ENCODE peak calls at places on chromosomes 13 and 19, in nine cellular contexts. One of them, this sample, is unnamed.

GRCh38 chr13:45812599-45813372 is 38.8 kb downstream of the SIAH3 start:
- DNase-seq in stromal cell of bone marrow: no peak
- DNase-seq in left cardiac atrium: no peak
- DNase-seq in WTC11: no peak
- DNase-seq in activated CD4-positive, CD25-positive, alpha-beta regulatory T cell: no peak
- DNase-seq in BJ: no peak
- DNase-seq in stimulated activated CD4-positive, alpha-beta T cell treated with anti-CD3 and anti-CD28 coated beads, Interleukin-2, amount 100 ng/mL, for 24 hours: no peak
- DNase-seq in T-helper 17 cell: no peak
- DNase-seq in cardiac muscle cell: no peak
- DNase-seq in this sample: no peak

GRCh38 chr13:48866204-48866603 is 109.5 kb upstream of the FNDC3A start:
- DNase-seq in stromal cell of bone marrow: no peak
- DNase-seq in left cardiac atrium: no peak
- DNase-seq in WTC11: no peak
- DNase-seq in activated CD4-positive, CD25-positive, alpha-beta regulatory T cell: no peak
- DNase-seq in BJ: no peak
- DNase-seq in stimulated activated CD4-positive, alpha-beta T cell treated with anti-CD3 and anti-CD28 coated beads, Interleukin-2, amount 100 ng/mL, for 24 hours: no peak
- DNase-seq in T-helper 17 cell: no peak
- DNase-seq in cardiac muscle cell: no peak
- DNase-seq in this sample: no peak

GRCh38 chr19:39408392-39409206 is 2.0 kb downstream of the ZFP36 start:
- DNase-seq in stromal cell of bone marrow: no peak
- DNase-seq in left cardiac atrium: no peak
- DNase-seq in WTC11: no peak
- DNase-seq in activated CD4-positive, CD25-positive, alpha-beta regulatory T cell: no peak
- DNase-seq in BJ: no peak
- DNase-seq in stimulated activated CD4-positive, alpha-beta T cell treated with anti-CD3 and anti-CD28 coated beads, Interleukin-2, amount 100 ng/mL, for 24 hours: no peak
- DNase-seq in T-helper 17 cell: peak
- DNase-seq in cardiac muscle cell: no peak
- DNase-seq in this sample: no peak

GRCh38 chr19:55173717-55174409 is 6.2 kb downstream of the SYT5 start:
- DNase-seq in stromal cell of bone marrow: peak
- DNase-seq in left cardiac atrium: peak
- DNase-seq in WTC11: peak
- DNase-seq in activated CD4-positive, CD25-positive, alpha-beta regulatory T cell: no peak
- DNase-seq in BJ: peak
- DNase-seq in stimulated activated CD4-positive, alpha-beta T cell treated with anti-CD3 and anti-CD28 coated beads, Interleukin-2, amount 100 ng/mL, for 24 hours: peak
- DNase-seq in T-helper 17 cell: no peak
- DNase-seq in cardiac muscle cell: peak
- DNase-seq in this sample: peak

GRCh38 chr19:38549061-38549460 is 68.7 kb downstream of the MAP4K1 start:
- DNase-seq in stromal cell of bone marrow: no peak
- DNase-seq in left cardiac atrium: no peak
- DNase-seq in WTC11: no peak
- DNase-seq in activated CD4-positive, CD25-positive, alpha-beta regulatory T cell: no peak
- DNase-seq in BJ: no peak
- DNase-seq in stimulated activated CD4-positive, alpha-beta T cell treated with anti-CD3 and anti-CD28 coated beads, Interleukin-2, amount 100 ng/mL, for 24 hours: no peak
- DNase-seq in T-helper 17 cell: no peak
- DNase-seq in cardiac muscle cell: no peak
- DNase-seq in this sample: no peak

GRCh38 chr13:49062297-49062896 is 86.7 kb downstream of the FNDC3A start:
- DNase-seq in stromal cell of bone marrow: no peak
- DNase-seq in left cardiac atrium: no peak
- DNase-seq in WTC11: no peak
- DNase-seq in activated CD4-positive, CD25-positive, alpha-beta regulatory T cell: no peak
- DNase-seq in BJ: no peak
- DNase-seq in stimulated activated CD4-positive, alpha-beta T cell treated with anti-CD3 and anti-CD28 coated beads, Interleukin-2, amount 100 ng/mL, for 24 hours: no peak
- DNase-seq in T-helper 17 cell: no peak
- DNase-seq in cardiac muscle cell: no peak
- DNase-seq in this sample: no peak

GRCh38 chr19:38713227-38713649 is 31.0 kb downstream of the CAPN12 start:
- DNase-seq in stromal cell of bone marrow: no peak
- DNase-seq in left cardiac atrium: peak
- DNase-seq in WTC11: no peak
- DNase-seq in activated CD4-positive, CD25-positive, alpha-beta regulatory T cell: no peak
- DNase-seq in BJ: no peak
- DNase-seq in stimulated activated CD4-positive, alpha-beta T cell treated with anti-CD3 and anti-CD28 coated beads, Interleukin-2, amount 100 ng/mL, for 24 hours: no peak
- DNase-seq in T-helper 17 cell: no peak
- DNase-seq in cardiac muscle cell: no peak
- DNase-seq in this sample: no peak

GRCh38 chr13:23554000-23554399 is 16.2 kb upstream of the TNFRSF19 start:
- DNase-seq in stromal cell of bone marrow: no peak
- DNase-seq in left cardiac atrium: no peak
- DNase-seq in WTC11: no peak
- DNase-seq in activated CD4-positive, CD25-positive, alpha-beta regulatory T cell: no peak
- DNase-seq in BJ: no peak
- DNase-seq in stimulated activated CD4-positive, alpha-beta T cell treated with anti-CD3 and anti-CD28 coated beads, Interleukin-2, amount 100 ng/mL, for 24 hours: no peak
- DNase-seq in T-helper 17 cell: no peak
- DNase-seq in cardiac muscle cell: no peak
- DNase-seq in this sample: no peak

GRCh38 chr19:14407889-14408640 is 11.1 kb downstream of the DDX39A start:
- DNase-seq in stromal cell of bone marrow: no peak
- DNase-seq in left cardiac atrium: no peak
- DNase-seq in WTC11: no peak
- DNase-seq in activated CD4-positive, CD25-positive, alpha-beta regulatory T cell: no peak
- DNase-seq in BJ: no peak
- DNase-seq in stimulated activated CD4-positive, alpha-beta T cell treated with anti-CD3 and anti-CD28 coated beads, Interleukin-2, amount 100 ng/mL, for 24 hours: peak
- DNase-seq in T-helper 17 cell: no peak
- DNase-seq in cardiac muscle cell: no peak
- DNase-seq in this sample: no peak